ENCODE peak calls at places on chromosomes 4 and X, in eight cellular contexts. B is upper lobe of left lung; W is uterus; R is naive thymus-derived CD4-positive, alpha-beta T cell; H is ovary; S is SK-N-SH; Q is heart right ventricle; L is mesenchymal stem cell. Z is an unnamed sample.
A peak's percentile ranks its signal among the peaks of the same experiment; 100 is the strongest.

GRCh38 chr4:33577798-33578197 is 2666.5 kb downstream of the ARAP2 start:
- DNase-seq in W (no peak), B (no peak), H (no peak), S (no peak), L (no peak), Q (no peak), R (no peak), Z (no peak)

GRCh38 chr4:24551492-24552330 is 32.6 kb downstream of the DHX15 start:
- DNase-seq in R (no peak), Q (no peak), H (no peak), L (peak; percentile 64), B (no peak), S (no peak), W (no peak), Z (no peak)

GRCh38 chr4:2155246-2155645 is 86.7 kb downstream of the HAUS3 start:
- DNase-seq in S (no peak), R (no peak), H (no peak), Q (no peak), B (no peak), L (no peak), W (no peak), Z (no peak)

GRCh38 chr4:112270643-112271484 is 14.8 kb downstream of the TIFA start:
- DNase-seq in R (no peak), W (no peak), B (no peak), S (no peak), Q (no peak), H (no peak), L (peak; percentile 33), Z (peak; percentile 66)

GRCh38 chr4:184280104-184280503 is 62.4 kb upstream of the ENPP6 start:
- DNase-seq in W (no peak), L (no peak), B (no peak), S (no peak), R (no peak), H (no peak), Q (no peak), Z (no peak)

GRCh38 chr4:25030283-25031076 is at the start of gene LGI2:
- DNase-seq in S (peak; percentile 79), R (no peak), L (no peak), B (peak; percentile 89), W (peak; percentile 72), H (peak; percentile 62), Q (peak; percentile 44), Z (peak; percentile 45)

GRCh38 chr4:21768349-21769310 is 179.9 kb downstream of the KCNIP4 start:
- DNase-seq in H (no peak), S (peak; percentile 18), Q (peak; percentile 9), W (no peak), L (peak; percentile 66), R (no peak), B (no peak), Z (peak; percentile 73)

GRCh38 chr4:16382571-16382970 is 156.3 kb upstream of the TAPT1 start:
- DNase-seq in B (no peak), H (no peak), L (no peak), W (no peak), Q (no peak), S (no peak), R (no peak), Z (no peak)

GRCh38 chr4:139556071-139556734 is at the start of gene SETD7:
- DNase-seq in H (peak; percentile 83), Q (peak; percentile 83), W (peak; percentile 77), B (peak; percentile 92), R (peak; percentile 39), L (peak; percentile 87), S (peak; percentile 76), Z (peak; percentile 72)

GRCh38 chrX:2577844-2578444 is 77.2 kb upstream of the DHRSX start:
- DNase-seq in B (no peak), Q (no peak), R (no peak), S (no peak), L (no peak), H (no peak), W (no peak), Z (no peak)

GRCh38 chr4:182492456-182492855 is 249.3 kb downstream of the TENM3 start:
- DNase-seq in R (no peak), Q (no peak), L (peak; percentile 42), S (no peak), H (no peak), W (no peak), B (no peak), Z (no peak)

GRCh38 chrX:38142598-38142997 is 78.1 kb downstream of the SRPX start:
- DNase-seq in B (no peak), Q (no peak), L (peak; percentile 49), W (no peak), H (no peak), R (no peak), S (no peak), Z (peak; percentile 90)

GRCh38 chr4:181957088-181957487 is 286.1 kb upstream of the TENM3 start:
- DNase-seq in B (no peak), R (no peak), Q (no peak), S (no peak), H (no peak), W (no peak), L (peak; percentile 5), Z (no peak)

GRCh38 chr4:122710434-122711308 is 21.8 kb upstream of the BBS12 start:
- DNase-seq in L (no peak), H (no peak), B (no peak), S (no peak), R (no peak), W (no peak), Q (no peak), Z (peak; percentile 24)

GRCh38 chr4:28686618-28687017 is 1826.0 kb downstream of the STIM2 start:
- DNase-seq in S (peak; percentile 19), W (no peak), R (no peak), Q (peak; percentile 7), L (peak; percentile 26), B (no peak), H (no peak), Z (peak; percentile 68)

GRCh38 chr4:119209077-119209476 is 3.4 kb upstream of the USP53 start:
- DNase-seq in W (no peak), S (no peak), L (peak; percentile 96), Q (no peak), B (no peak), R (no peak), H (no peak), Z (no peak)

GRCh38 chrX:140866446-140866845 is 135.9 kb upstream of the SPANXB1 start:
- DNase-seq in L (no peak), W (no peak), R (no peak), B (no peak), S (no peak), Q (no peak), H (no peak), Z (no peak)

GRCh38 chrX:108177321-108177990 is 85.9 kb downstream of the ATG4A start:
- DNase-seq in S (no peak), H (no peak), L (no peak), W (no peak), R (no peak), Q (no peak), B (no peak), Z (no peak)

GRCh38 chr4:184807261-184807660 is 18.5 kb downstream of the ACSL1 start:
- DNase-seq in S (no peak), Q (no peak), B (no peak), R (no peak), W (no peak), L (no peak), H (no peak), Z (no peak)

GRCh38 chr4:128908735-128909134 is 99.2 kb downstream of the JADE1 start:
- DNase-seq in W (no peak), Q (no peak), H (no peak), L (peak; percentile 8), S (no peak), R (no peak), B (no peak), Z (no peak)

GRCh38 chr4:134141728-134142127 is 59.9 kb downstream of the PABPC4L start:
- DNase-seq in Q (no peak), B (no peak), S (no peak), W (no peak), L (no peak), R (no peak), H (no peak), Z (no peak)

GRCh38 chr4:7001271-7001670 is 41.9 kb upstream of the TADA2B start:
- DNase-seq in H (no peak), S (no peak), R (no peak), W (no peak), B (no peak), Q (no peak), L (no peak), Z (no peak)

GRCh38 chr4:7002336-7002735 is 40.8 kb upstream of the TADA2B start:
- DNase-seq in L (no peak), S (no peak), R (no peak), Q (no peak), H (no peak), W (no peak), B (no peak), Z (no peak)

GRCh38 chr4:6996481-6996880 is 46.7 kb upstream of the TADA2B start:
- DNase-seq in W (no peak), H (no peak), R (no peak), Q (no peak), S (no peak), L (no peak), B (no peak), Z (no peak)

GRCh38 chr4:7000421-7001176 is 42.6 kb upstream of the TADA2B start:
- DNase-seq in S (no peak), W (no peak), B (no peak), R (no peak), H (no peak), Q (no peak), L (no peak), Z (no peak)

GRCh38 chr4:6999172-7000086 is 43.7 kb upstream of the TADA2B start:
- DNase-seq in L (no peak), H (no peak), B (no peak), Q (no peak), W (no peak), R (peak; percentile 8), S (no peak), Z (no peak)
- H3K27ac ChIP-seq in L (no peak overlapping the region), H (no peak overlapping the region), B (no peak overlapping the region), Q (no peak overlapping the region), W (no peak overlapping the region), R (peak overlapping the region; percentile 44), S (no peak overlapping the region), Z (no peak overlapping the region)

GRCh38 chr4:971670-972500 is 1.5 kb downstream of the DGKQ start:
- DNase-seq in L (no peak), R (no peak), S (no peak), H (no peak), B (peak; percentile 61), W (no peak), Q (no peak), Z (no peak)
- H3K4me3 ChIP-seq in L (no peak overlapping the region), R (peak overlapping the region; percentile 56), S (peak overlapping the region; percentile 80), H (peak overlapping the region; percentile 83), B (peak overlapping the region; percentile 97), W (no peak overlapping the region), Q (no peak overlapping the region), Z (peak overlapping the region; percentile 73)

DNA sequence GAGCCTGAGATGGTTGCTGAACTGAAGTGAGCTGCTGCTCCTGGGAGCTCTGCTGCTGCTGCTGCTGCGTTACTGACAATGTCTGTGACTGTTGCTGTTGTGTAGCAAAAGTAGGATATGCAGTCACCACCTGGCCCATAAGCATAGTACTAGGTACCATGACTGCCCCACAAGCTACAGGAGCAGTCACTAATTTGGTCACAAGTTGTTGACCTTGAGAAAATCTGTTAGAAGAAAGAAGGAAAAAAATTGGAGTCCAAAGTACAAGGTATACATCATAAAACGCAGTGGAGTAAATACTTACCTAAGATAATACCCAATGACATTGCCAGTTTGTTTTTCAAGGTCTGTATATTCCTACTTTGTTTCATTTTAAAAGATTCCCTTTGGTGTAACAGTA is 42.6 kb downstream of the TMEM165 start:
- DNase-seq in B (no peak), S (no peak), L (no peak), Q (no peak), H (no peak), W (no peak), R (no peak), Z (no peak)
- H3K27ac ChIP-seq in B (no peak overlapping the region), S (no peak overlapping the region), L (no peak overlapping the region), Q (no peak overlapping the region), H (no peak overlapping the region), W (no peak overlapping the region), R (no peak overlapping the region), Z (peak overlapping the region; percentile 49)

GRCh38 chr4:168408620-168409019 is 71.7 kb downstream of the DDX60L start:
- DNase-seq in S (peak; percentile 42), Q (peak; percentile 60), R (no peak), H (peak; percentile 63), W (peak; percentile 68), B (no peak), L (peak; percentile 94), Z (peak; percentile 97)
- H3K4me3 ChIP-seq in S (no peak overlapping the region), Q (no peak overlapping the region), R (no peak overlapping the region), H (no peak overlapping the region), W (no peak overlapping the region), B (no peak overlapping the region), L (no peak overlapping the region), Z (no peak overlapping the region)